ENCODE peak calls at places on chromosomes 4 and X, in nine cellular contexts. H is HTR-8/SVneo, Z is endodermal cell, O is skeletal muscle cell, S is memory B cell, I is prostate gland, T is neural crest cell, X is hypothalamus, Q is ELF-1. A is an unnamed sample.

GRCh38 chr4:169957785-169958184 is 68.4 kb downstream of the MFAP3L start:
- DNase-seq in Q (peak; percentile 47), O (no peak), X (no peak), S (no peak), T (no peak), I (no peak), H (no peak), Z (peak; percentile 58), A (no peak)

GRCh38 chr4:88613417-88613875 is 21.2 kb downstream of the HERC3 start:
- DNase-seq in O (no peak), Z (no peak), S (no peak), I (no peak), Q (no peak), H (no peak), X (no peak), T (no peak), A (no peak)

GRCh38 chrX:11967986-11968385 is 170.3 kb upstream of the FRMPD4 start:
- DNase-seq in X (no peak), Z (no peak), T (no peak), O (no peak), S (no peak), Q (no peak), I (no peak), H (no peak), A (no peak)

GRCh38 chrX:151402719-151403390 is 5.8 kb downstream of the VMA21 start:
- DNase-seq in I (peak; percentile 7), X (no peak), T (no peak), S (no peak), Q (peak; percentile 9), Z (no peak), O (no peak), H (no peak), A (no peak)

GRCh38 chrX:47321386-47321785 is 49.0 kb upstream of the ZNF157 start:
- DNase-seq in S (no peak), O (peak; percentile 15), I (peak; percentile 4), X (peak; percentile 46), Q (peak; percentile 96), T (peak; percentile 68), H (no peak), Z (peak; percentile 94), A (no peak)

GRCh38 chr4:125311503-125311902 is 3.3 kb upstream of the FAT4 start:
- DNase-seq in Z (no peak), T (no peak), O (no peak), Q (no peak), S (no peak), X (no peak), I (no peak), H (no peak), A (no peak)

GRCh38 chr4:25089058-25089763 is 58.5 kb upstream of the LGI2 start:
- DNase-seq in H (no peak), X (no peak), Z (no peak), S (no peak), O (no peak), I (no peak), T (no peak), Q (no peak), A (no peak)

GRCh38 chrX:147550217-147550616 is 361.5 kb upstream of the FMR1 start:
- DNase-seq in T (peak; percentile 40), Q (peak; percentile 70), Z (peak; percentile 81), S (no peak), H (no peak), X (no peak), I (no peak), O (no peak), A (no peak)

GRCh38 chr4:7430965-7431695 is 3.6 kb downstream of the PSAPL1 start:
- DNase-seq in Q (no peak), H (no peak), T (no peak), I (no peak), O (no peak), S (no peak), X (no peak), Z (peak; percentile 52), A (peak; percentile 28)

GRCh38 chr4:141851246-141851891 is 215.0 kb downstream of the IL15 start:
- DNase-seq in I (no peak), S (no peak), Q (no peak), O (peak; percentile 21), T (no peak), Z (no peak), X (no peak), H (no peak), A (peak; percentile 59)

GRCh38 chr4:168784786-168785461 is 225.1 kb downstream of the CBR4 start:
- DNase-seq in Z (no peak), X (no peak), T (no peak), O (no peak), H (no peak), S (no peak), Q (no peak), I (peak; percentile 39), A (no peak)

GRCh38 chrX:133985164-133986007 is at the start of gene GPC3:
- DNase-seq in I (peak; percentile 19), Q (peak; percentile 90), H (no peak), X (no peak), S (no peak), Z (peak; percentile 90), T (peak; percentile 68), O (no peak), A (peak; percentile 70)

GRCh38 chr4:84632092-84632491 is 49.2 kb downstream of the CDS1 start:
- DNase-seq in I (no peak), H (no peak), Z (no peak), X (no peak), Q (no peak), O (peak; percentile 53), T (no peak), S (no peak), A (no peak)

GRCh38 chrX:32896132-32896531 is 315.2 kb downstream of the DMD start:
- DNase-seq in I (no peak), H (no peak), O (no peak), X (no peak), Z (no peak), S (no peak), Q (no peak), T (no peak), A (no peak)

GRCh38 chrX:69090022-69090421 is 75.2 kb downstream of the PJA1 start:
- DNase-seq in H (no peak), T (no peak), X (no peak), S (no peak), Z (no peak), I (no peak), O (no peak), Q (no peak), A (no peak)

GRCh38 chrX:50157545-50158125 is 43.2 kb downstream of the AKAP4 start:
- DNase-seq in H (no peak), I (no peak), O (no peak), Z (no peak), X (no peak), Q (no peak), S (no peak), T (no peak), A (no peak)

GRCh38 chr4:6910340-6910959 is 824 bp downstream of the TBC1D14 start:
- DNase-seq in I (no peak), Z (peak; percentile 76), H (no peak), X (no peak), O (no peak), Q (peak; percentile 53), S (no peak), T (no peak), A (no peak)

GRCh38 chr4:98293089-98293887 is 32.1 kb downstream of the RAP1GDS1 start:
- DNase-seq in I (no peak), S (no peak), O (no peak), Z (no peak), T (no peak), H (no peak), Q (no peak), X (no peak), A (no peak)

GRCh38 chrX:78455901-78456300 is 128.5 kb upstream of the CYSLTR1 start:
- DNase-seq in I (no peak), S (no peak), T (no peak), Z (no peak), O (no peak), Q (no peak), X (no peak), H (no peak), A (no peak)

GRCh38 chr4:81988178-81988577 is 385.6 kb downstream of the HNRNPD start:
- DNase-seq in Q (no peak), H (no peak), O (no peak), I (no peak), X (no peak), S (no peak), Z (no peak), T (no peak), A (no peak)

GRCh38 chrX:46635186-46635585 is 61.6 kb downstream of the CHST7 start:
- DNase-seq in X (no peak), Q (no peak), O (no peak), I (no peak), H (no peak), T (no peak), Z (no peak), S (no peak), A (no peak)

GRCh38 chr4:72505314-72505744 is 63.7 kb downstream of the ADAMTS3 start:
- DNase-seq in O (peak; percentile 30), T (peak; percentile 6), S (no peak), X (no peak), Z (peak; percentile 77), I (no peak), H (peak; percentile 11), Q (peak; percentile 79), A (no peak)

GRCh38 chr4:134510544-134510943 is 309.0 kb upstream of the PABPC4L start:
- DNase-seq in Z (no peak), T (no peak), X (no peak), Q (no peak), S (no peak), O (no peak), H (no peak), I (no peak), A (no peak)

GRCh38 chr4:39259571-39260330 is 77.4 kb downstream of the WDR19 start:
- DNase-seq in X (no peak), O (no peak), Z (no peak), T (no peak), I (no peak), H (no peak), S (no peak), Q (no peak), A (no peak)

GRCh38 chrX:107758231-107758766 is 17.3 kb downstream of the TSC22D3 start:
- DNase-seq in Z (no peak), O (no peak), S (no peak), T (no peak), Q (no peak), H (no peak), I (no peak), X (no peak), A (no peak)

GRCh38 chrX:31199051-31199769 is 127.4 kb upstream of the FTHL17 start:
- DNase-seq in T (no peak), Q (no peak), S (no peak), Z (no peak), I (no peak), X (no peak), H (peak; percentile 31), O (peak; percentile 18), A (no peak)

GRCh38 chr4:76993787-76994641 is 44.5 kb downstream of the SEPTIN11 start:
- DNase-seq in S (no peak), O (no peak), T (no peak), I (no peak), H (no peak), Q (no peak), Z (no peak), X (no peak), A (no peak)

GRCh38 chrX:36609653-36610585 is 398.2 kb upstream of the FAM47C start:
- DNase-seq in T (no peak), H (no peak), X (no peak), Z (no peak), O (no peak), I (no peak), Q (no peak), S (no peak), A (no peak)